ENCODE peak calls at places on chromosome 19, in seven cellular contexts. E is fibroblast of lung, C is left ventricle myocardium inferior, R is astrocyte of the spinal cord, J is uterus, K is neural progenitor cell, D is Panc1. L is an unnamed sample.
A peak's percentile ranks its signal among the peaks of the same experiment; 100 is the strongest.

GRCh38 chr19:12656899-12657571 is 9.5 kb downstream of the MAN2B1 start:
- DNase-seq in E (no peak), C (no peak), R (no peak), J (no peak), K (no peak), D (no peak), L (no peak)

GRCh38 chr19:16442386-16443276 is 29.1 kb downstream of the EPS15L1 start:
- DNase-seq in E (no peak), C (peak; percentile 61), R (no peak), J (peak; percentile 42), K (peak; percentile 15), D (no peak), L (no peak)

GRCh38 chr19:51135004-51135403 is 7.1 kb upstream of the SIGLEC7 start:
- DNase-seq in E (no peak), C (no peak), R (no peak), J (no peak), K (no peak), D (no peak), L (no peak)

GRCh38 chr19:38233740-38234251 is 9.8 kb upstream of the DPF1 start:
- DNase-seq in E (peak; percentile 40), C (peak; percentile 83), R (peak; percentile 60), J (peak; percentile 60), K (peak; percentile 93), D (no peak), L (peak; percentile 66)

GRCh38 chr19:30692517-30692870 is 320.3 kb downstream of the ZNF536 start:
- DNase-seq in E (no peak), C (no peak), R (no peak), J (peak; percentile 39), K (peak; percentile 18), D (no peak), L (no peak)

GRCh38 chr19:5851302-5851701 is at the start of gene FUT3:
- DNase-seq in E (no peak), C (no peak), R (no peak), J (no peak), K (no peak), D (no peak), L (no peak)

GRCh38 chr19:6572217-6572616 is 18.7 kb downstream of the CD70 start:
- DNase-seq in E (no peak), C (peak; percentile 26), R (no peak), J (no peak), K (no peak), D (no peak), L (no peak)

GRCh38 chr19:3880471-3881271 is at the start of gene ATCAY:
- DNase-seq in E (no peak), C (no peak), R (no peak), J (no peak), K (peak; percentile 91), D (no peak), L (no peak)

GRCh38 chr19:38869836-38870607 is 8.1 kb downstream of the RINL start:
- DNase-seq in E (peak; percentile 46), C (peak; percentile 89), R (peak; percentile 28), J (peak; percentile 81), K (peak; percentile 81), D (no peak), L (peak; percentile 45)

GRCh38 chr19:8458380-8458779 is 13.6 kb downstream of the HNRNPM start:
- DNase-seq in E (no peak), C (no peak), R (no peak), J (no peak), K (no peak), D (no peak), L (no peak)

GRCh38 chr19:34502582-34503545 is 21.3 kb downstream of the WTIP start:
- DNase-seq in E (no peak), C (peak; percentile 9), R (no peak), J (no peak), K (no peak), D (no peak), L (peak; percentile 42)

GRCh38 chr19:33194884-33195710 is 967 bp downstream of the LRP3 start:
- DNase-seq in E (peak; percentile 38), C (no peak), R (peak; percentile 16), J (peak; percentile 45), K (peak; percentile 59), D (no peak), L (peak; percentile 62)

GRCh38 chr19:33197591-33198000 is 3.5 kb downstream of the LRP3 start:
- DNase-seq in E (no peak), C (no peak), R (no peak), J (no peak), K (no peak), D (no peak), L (no peak)

GRCh38 chr19:33196446-33197193 is 2.5 kb downstream of the LRP3 start:
- DNase-seq in E (no peak), C (no peak), R (no peak), J (no peak), K (no peak), D (no peak), L (no peak)

GRCh38 chr19:33194527-33194883 is 375 bp downstream of the LRP3 start:
- DNase-seq in E (peak; percentile 10), C (no peak), R (no peak), J (no peak), K (peak; percentile 47), D (no peak), L (no peak)

GRCh38 chr19:33195711-33196347 is 1.7 kb downstream of the LRP3 start:
- DNase-seq in E (no peak), C (no peak), R (no peak), J (no peak), K (no peak), D (no peak), L (no peak)
- H3K4me3 ChIP-seq in E (peak overlapping the region; percentile 54), C (peak overlapping the region; percentile 75), R (peak overlapping the region; percentile 49), J (peak overlapping the region; percentile 90), K (peak overlapping the region; percentile 84), D (peak overlapping the region; percentile 48), L (peak overlapping the region; percentile 55)

DNA sequence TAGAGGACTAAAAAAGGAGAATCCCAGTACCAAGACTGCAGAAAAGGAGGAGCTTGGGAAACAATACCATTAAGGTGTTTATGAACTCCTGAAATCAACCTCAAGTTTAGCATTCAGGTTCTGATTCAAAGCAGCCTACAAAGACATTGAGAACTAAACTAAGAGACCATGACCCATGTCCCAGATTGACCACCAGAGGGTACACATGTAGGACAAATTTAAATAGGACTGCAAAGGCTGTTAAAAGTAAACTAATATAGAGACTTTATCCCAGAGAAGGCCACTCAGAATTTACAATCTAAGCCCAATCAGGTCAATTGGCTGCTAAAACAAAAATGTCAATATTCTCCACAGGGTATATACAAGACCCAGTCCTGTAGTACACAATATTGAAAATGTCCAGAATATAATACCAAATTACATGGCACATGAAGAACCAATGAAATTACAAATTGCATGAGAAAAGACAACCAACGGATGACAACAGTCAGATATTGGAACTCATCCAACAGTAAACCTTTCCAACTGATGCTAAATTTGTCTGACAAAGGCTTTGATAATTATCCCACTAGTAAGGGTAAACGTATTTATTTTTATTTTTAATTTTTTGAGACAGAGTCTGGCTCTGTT is 682.4 kb downstream of the UQCRFS1 start:
- DNase-seq in E (no peak), C (no peak), R (no peak), J (no peak), K (no peak), D (no peak), L (no peak)
- TF ChIP-seq CTCF in E (no peak), C (no peak), R (no peak), J (no peak), K (no peak), D (no peak), L (no peak)

GRCh38 chr19:1511318-1511988 is 1.4 kb downstream of the ADAMTSL5 start:
- DNase-seq in E (no peak), C (no peak), R (no peak), J (no peak), K (no peak), D (no peak), L (no peak)
- H3K4me3 ChIP-seq in E (no peak overlapping the region), C (peak overlapping the region; percentile 71), R (no peak overlapping the region), J (no peak overlapping the region), K (no peak overlapping the region), D (no peak overlapping the region), L (no peak overlapping the region)

DNA sequence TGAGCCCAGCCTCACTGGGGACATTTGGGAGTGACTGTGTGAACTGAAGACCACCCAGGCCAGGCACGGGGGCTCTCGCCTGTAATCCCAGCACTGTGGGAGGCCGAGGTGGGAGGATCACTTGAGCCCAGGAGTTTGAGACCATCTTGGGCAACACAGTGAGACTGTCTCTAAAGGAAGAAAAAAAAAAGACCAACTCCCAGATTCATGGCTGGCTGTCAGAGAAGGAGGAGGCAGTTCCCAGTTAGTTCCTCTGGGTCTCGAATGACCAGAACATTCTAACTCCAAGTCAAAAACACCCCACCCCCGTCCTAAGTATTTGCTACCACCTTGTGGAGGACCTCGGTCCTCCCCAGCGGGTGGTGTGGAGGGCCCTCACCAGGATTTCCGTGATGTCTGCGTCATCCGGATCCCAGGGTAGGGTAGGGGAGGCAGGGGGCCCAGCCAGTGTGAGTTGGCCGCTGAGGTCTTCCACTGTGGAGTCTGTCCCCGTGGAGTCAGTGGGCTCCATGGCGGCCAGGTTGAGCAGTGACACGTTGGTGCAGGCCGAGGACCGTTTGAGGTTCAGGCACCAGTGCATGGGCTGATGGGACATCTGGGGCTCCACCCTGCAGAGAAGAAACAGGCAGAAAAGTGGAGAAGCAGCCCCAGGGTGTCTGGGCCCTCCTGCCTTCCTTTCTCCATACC is 1.3 kb downstream of the TSKS start:
- DNase-seq in E (peak; percentile 20), C (peak; percentile 36), R (peak; percentile 54), J (peak; percentile 64), K (no peak), D (no peak), L (peak; percentile 87)
- TF ChIP-seq CTCF in E (peak; percentile 35), C (peak; percentile 47), R (peak; percentile 30), J (peak; percentile 37), K (no peak), D (no peak), L (peak; percentile 54)

GRCh38 chr19:35908010-35908441 is at the start of gene TYROBP:
- DNase-seq in E (no peak), C (peak; percentile 61), R (no peak), J (no peak), K (no peak), D (no peak), L (no peak)
- H3K4me3 ChIP-seq in E (no peak within 1 kb of the TSS), C (peak within 1 kb of the TSS; percentile 49), R (no peak within 1 kb of the TSS), J (no peak within 1 kb of the TSS), K (no peak within 1 kb of the TSS), D (no peak within 1 kb of the TSS), L (no peak within 1 kb of the TSS)

GRCh38 chr19:14023404-14024235 is 4.3 kb upstream of the RLN3 start:
- DNase-seq in E (peak; percentile 54), C (peak; percentile 39), R (peak; percentile 40), J (no peak), K (peak; percentile 74), D (no peak), L (no peak)
- TF ChIP-seq CTCF in E (peak; percentile 35), C (peak; percentile 57), R (peak; percentile 64), J (peak; percentile 12), K (peak; percentile 66), D (peak; percentile 74), L (no peak)

DNA sequence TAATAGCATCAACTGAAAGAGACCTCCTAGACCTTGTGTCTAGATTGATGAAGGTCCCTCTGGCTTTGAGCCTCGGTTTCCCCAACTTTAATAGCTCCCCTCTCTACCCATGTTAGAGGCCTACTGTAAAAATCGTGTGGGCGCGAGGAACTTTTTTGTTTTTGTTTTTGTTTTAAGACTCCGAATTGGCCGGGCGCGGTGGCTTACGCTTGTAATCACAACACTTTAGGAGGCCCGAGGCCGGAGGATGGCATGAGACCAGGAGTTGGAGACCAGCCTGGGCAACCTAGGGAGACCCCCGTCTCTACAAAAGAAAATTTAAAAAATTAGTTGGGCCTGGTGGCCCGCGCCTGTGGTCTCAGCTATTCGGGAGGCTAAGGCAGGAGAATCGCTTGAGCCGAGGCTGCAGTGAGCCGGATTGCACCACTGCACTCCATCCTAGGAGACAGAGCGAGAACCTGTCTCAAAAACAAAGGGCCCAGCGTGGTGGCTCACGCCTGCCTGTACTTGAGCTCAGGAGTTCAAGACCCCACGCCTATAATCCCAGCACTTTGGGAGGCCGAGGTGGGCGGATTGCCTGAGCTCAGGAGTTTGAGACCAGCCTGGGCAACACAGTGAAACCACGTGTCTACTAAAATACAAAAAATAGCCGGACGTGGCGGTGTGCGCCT is 858 bp upstream of the PPP6R1 start:
- DNase-seq in E (no peak), C (no peak), R (no peak), J (no peak), K (no peak), D (no peak), L (no peak)
- H3K4me3 ChIP-seq in E (peak overlapping the region; percentile 37), C (peak overlapping the region; percentile 99), R (peak overlapping the region; percentile 83), J (peak overlapping the region; percentile 73), K (peak overlapping the region; percentile 71), D (peak overlapping the region; percentile 74), L (peak overlapping the region; percentile 52)

L was measured in fibroblast of mammary gland.